ENCODE peak calls at places on chromosomes 5 and 9, in five cellular contexts. Z is NCI-H2081; P is fibroblast of mammary gland; F is activated T-cell treated with anti-CD3 and anti-CD28 coated beads, Interleukin-2, amount 50 U/mL, for 1 hour; D is nephron progenitor cell. S is an unnamed sample.

GRCh38 chr5:1437452-1437851 is 7.8 kb downstream of the SLC6A3 start:
- DNase-seq in Z (no peak), D (no peak), F (no peak), P (peak; percentile 51), S (peak; percentile 35)

GRCh38 chr9:15501179-15501578 is 9.6 kb downstream of the PSIP1 start:
- DNase-seq in F (no peak), Z (peak; percentile 31), P (peak; percentile 2), D (no peak), S (no peak)

GRCh38 chr9:6354072-6354686 is 26.0 kb downstream of the TPD52L3 start:
- DNase-seq in P (peak; percentile 80), Z (peak; percentile 64), D (peak; percentile 4), F (peak; percentile 19), S (peak; percentile 89)

GRCh38 chr5:87844449-87844848 is 424.2 kb downstream of the TMEM161B start:
- DNase-seq in P (no peak), Z (no peak), D (no peak), F (no peak), S (no peak)

GRCh38 chr9:36787709-36788108 is 215.0 kb downstream of the MELK start:
- DNase-seq in D (no peak), Z (no peak), P (no peak), F (no peak), S (no peak)

GRCh38 chr9:10130061-10130675 is 482.6 kb downstream of the PTPRD start:
- DNase-seq in D (no peak), P (peak; percentile 21), F (no peak), Z (no peak), S (peak; percentile 72)

GRCh38 chr5:39399135-39400036 is 25.4 kb downstream of the DAB2 start:
- DNase-seq in D (no peak), Z (no peak), P (peak; percentile 99), F (no peak), S (peak; percentile 99)

GRCh38 chr9:5557606-5558587 is 47.6 kb downstream of the PDCD1LG2 start:
- DNase-seq in D (no peak), Z (no peak), P (no peak), F (peak; percentile 40), S (peak; percentile 83)

GRCh38 chr5:172167893-172168292 is 20.1 kb downstream of the STK10 start:
- DNase-seq in Z (no peak), F (no peak), P (no peak), D (no peak), S (no peak)

GRCh38 chr5:146042628-146043279 is 62.6 kb downstream of the PLAC8L1 start:
- DNase-seq in D (no peak), F (no peak), Z (no peak), P (peak; percentile 28), S (peak; percentile 78)

GRCh38 chr9:129552064-129552463 is 68.8 kb downstream of the C9orf50 start:
- DNase-seq in D (no peak), P (no peak), F (no peak), Z (no peak), S (peak; percentile 38)

GRCh38 chr5:93497101-93497500 is 83.9 kb downstream of the NR2F1-AS1 start:
- DNase-seq in D (no peak), Z (no peak), F (no peak), P (no peak), S (peak; percentile 7)

S was measured in fibroblast of the aortic adventitia.